ENCODE peak calls at places on chromosomes 2 and 18, in nine cellular contexts. One of them, this sample, is unnamed.
A peak's percentile ranks its signal among the peaks of the same experiment; 100 is the strongest.

GRCh38 chr2:1701556-1702185 is 42.6 kb downstream of the PXDN start:
- DNase-seq in heart left ventricle: no peak
- DNase-seq in NCI-H1092: no peak
- DNase-seq in memory B cell: no peak
- DNase-seq in NAMALWA: no peak
- DNase-seq in activated CD4-positive, CD25-positive, alpha-beta regulatory T cell: no peak
- DNase-seq in GDM1: no peak
- DNase-seq in AG10803: no peak
- DNase-seq in upper lobe of left lung: no peak
- DNase-seq in this sample: no peak

GRCh38 chr18:5285326-5285725 is 10.2 kb downstream of the ZBTB14 start:
- DNase-seq in upper lobe of left lung: no peak
- DNase-seq in activated CD4-positive, CD25-positive, alpha-beta regulatory T cell: no peak
- DNase-seq in GDM1: no peak
- DNase-seq in NCI-H1092: peak; percentile 67
- DNase-seq in AG10803: no peak
- DNase-seq in memory B cell: no peak
- DNase-seq in heart left ventricle: peak; percentile 20
- DNase-seq in NAMALWA: peak; percentile 63
- DNase-seq in this sample: no peak

GRCh38 chr2:229313591-229313990 is 42.5 kb upstream of the PID1 start:
- DNase-seq in activated CD4-positive, CD25-positive, alpha-beta regulatory T cell: no peak
- DNase-seq in GDM1: no peak
- DNase-seq in upper lobe of left lung: no peak
- DNase-seq in memory B cell: no peak
- DNase-seq in heart left ventricle: no peak
- DNase-seq in NCI-H1092: no peak
- DNase-seq in AG10803: peak; percentile 68
- DNase-seq in NAMALWA: no peak
- DNase-seq in this sample: no peak

GRCh38 chr18:9913151-9913525 is 678 bp upstream of the VAPA start:
- DNase-seq in GDM1: no peak
- DNase-seq in activated CD4-positive, CD25-positive, alpha-beta regulatory T cell: no peak
- DNase-seq in upper lobe of left lung: no peak
- DNase-seq in NAMALWA: no peak
- DNase-seq in NCI-H1092: no peak
- DNase-seq in memory B cell: no peak
- DNase-seq in AG10803: no peak
- DNase-seq in heart left ventricle: no peak
- DNase-seq in this sample: no peak

GRCh38 chr18:67001052-67001451 is 397.2 kb upstream of the CDH19 start:
- DNase-seq in NCI-H1092: no peak
- DNase-seq in NAMALWA: no peak
- DNase-seq in activated CD4-positive, CD25-positive, alpha-beta regulatory T cell: no peak
- DNase-seq in memory B cell: no peak
- DNase-seq in upper lobe of left lung: no peak
- DNase-seq in AG10803: no peak
- DNase-seq in GDM1: no peak
- DNase-seq in heart left ventricle: no peak
- DNase-seq in this sample: no peak

GRCh38 chr2:31704561-31705212 is 123.9 kb upstream of the SRD5A2 start:
- DNase-seq in upper lobe of left lung: no peak
- DNase-seq in GDM1: no peak
- DNase-seq in AG10803: no peak
- DNase-seq in NCI-H1092: no peak
- DNase-seq in activated CD4-positive, CD25-positive, alpha-beta regulatory T cell: no peak
- DNase-seq in NAMALWA: no peak
- DNase-seq in memory B cell: no peak
- DNase-seq in heart left ventricle: no peak
- DNase-seq in this sample: no peak

GRCh38 chr2:68089961-68090360 is 27.2 kb upstream of the C1D start:
- DNase-seq in activated CD4-positive, CD25-positive, alpha-beta regulatory T cell: no peak
- DNase-seq in NAMALWA: no peak
- DNase-seq in NCI-H1092: no peak
- DNase-seq in GDM1: no peak
- DNase-seq in AG10803: no peak
- DNase-seq in memory B cell: no peak
- DNase-seq in upper lobe of left lung: no peak
- DNase-seq in heart left ventricle: no peak
- DNase-seq in this sample: no peak

GRCh38 chr2:100992262-100992661 is 9.8 kb upstream of the RPL31 start:
- DNase-seq in GDM1: no peak
- DNase-seq in NCI-H1092: no peak
- DNase-seq in AG10803: no peak
- DNase-seq in upper lobe of left lung: no peak
- DNase-seq in activated CD4-positive, CD25-positive, alpha-beta regulatory T cell: no peak
- DNase-seq in NAMALWA: no peak
- DNase-seq in memory B cell: no peak
- DNase-seq in heart left ventricle: no peak
- DNase-seq in this sample: no peak